ENCODE peak calls at places on chromosomes 16 and 17, in nine cellular contexts. Q, F, I, D, X, Y, C, N and E are unnamed samples.

GRCh38 chr17:13835151-13835550 is 233.4 kb upstream of the HS3ST3A1 start:
- DNase-seq in Q (no peak), F (no peak), I (no peak), D (no peak), X (no peak), Y (no peak), C (no peak), N (no peak), E (peak; percentile 16)

GRCh38 chr17:20243524-20243923 is 223.8 kb downstream of the LGALS9B start:
- DNase-seq in Q (no peak), F (no peak), I (no peak), D (no peak), X (no peak), Y (no peak), C (no peak), N (no peak), E (no peak)

GRCh38 chr16:8655184-8655717 is 19.2 kb upstream of the ABAT start:
- DNase-seq in Q (no peak), F (peak; percentile 54), I (no peak), D (peak; percentile 62), X (peak; percentile 29), Y (no peak), C (peak; percentile 64), N (no peak), E (peak; percentile 72)

GRCh38 chr16:1446296-1447080 is 2.1 kb upstream of the CCDC154 start:
- DNase-seq in Q (no peak), F (no peak), I (no peak), D (no peak), X (no peak), Y (no peak), C (no peak), N (no peak), E (no peak)

GRCh38 chr17:63222655-63223054 is 223.5 kb downstream of the CYB561 start:
- DNase-seq in Q (no peak), F (peak; percentile 18), I (no peak), D (no peak), X (peak; percentile 1), Y (no peak), C (no peak), N (no peak), E (no peak)

GRCh38 chr17:29390856-29391631 is 881 bp downstream of the TAOK1 start:
- DNase-seq in Q (peak; percentile 32), F (peak; percentile 51), I (peak; percentile 15), D (peak; percentile 80), X (no peak), Y (no peak), C (peak; percentile 49), N (no peak), E (peak; percentile 55)

GRCh38 chr17:36936455-36936934 is 780 bp upstream of the LHX1 start:
- DNase-seq in Q (no peak), F (no peak), I (no peak), D (peak; percentile 96), X (no peak), Y (no peak), C (peak; percentile 37), N (no peak), E (no peak)

GRCh38 chr17:39813631-39814030 is 50.5 kb downstream of the IKZF3 start:
- DNase-seq in Q (no peak), F (no peak), I (peak; percentile 63), D (no peak), X (peak; percentile 38), Y (no peak), C (peak; percentile 58), N (no peak), E (no peak)

GRCh38 chr16:81489547-81490267 is 45.1 kb downstream of the CMIP start:
- DNase-seq in Q (no peak), F (no peak), I (no peak), D (no peak), X (no peak), Y (no peak), C (no peak), N (no peak), E (peak; percentile 68)

GRCh38 chr16:22098538-22099255 is 6.4 kb downstream of the VWA3A start:
- DNase-seq in Q (peak; percentile 51), F (peak; percentile 72), I (peak; percentile 15), D (peak; percentile 51), X (no peak), Y (no peak), C (no peak), N (no peak), E (peak; percentile 83)

GRCh38 chr16:3482659-3483241 is 12.5 kb downstream of the C16orf90 start:
- DNase-seq in Q (no peak), F (no peak), I (no peak), D (no peak), X (no peak), Y (no peak), C (no peak), N (no peak), E (no peak)

GRCh38 chr17:16820161-16820877 is 130.3 kb downstream of the CCDC144A start:
- DNase-seq in Q (no peak), F (no peak), I (no peak), D (no peak), X (no peak), Y (no peak), C (no peak), N (no peak), E (no peak)

GRCh38 chr17:79027925-79028491 is 4.0 kb downstream of the C1QTNF1 start:
- DNase-seq in Q (peak; percentile 45), F (no peak), I (no peak), D (peak; percentile 37), X (no peak), Y (no peak), C (no peak), N (no peak), E (no peak)

GRCh38 chr16:88951989-88952388 is 25.0 kb downstream of the CBFA2T3 start:
- DNase-seq in Q (no peak), F (no peak), I (no peak), D (no peak), X (no peak), Y (no peak), C (no peak), N (no peak), E (no peak)

GRCh38 chr17:50394711-50395110 is 2.6 kb downstream of the LRRC59 start:
- DNase-seq in Q (no peak), F (peak; percentile 37), I (no peak), D (no peak), X (no peak), Y (no peak), C (no peak), N (no peak), E (no peak)

GRCh38 chr17:47717845-47718621 is 15.0 kb upstream of the TBX21 start:
- DNase-seq in Q (no peak), F (no peak), I (no peak), D (no peak), X (no peak), Y (no peak), C (peak; percentile 67), N (no peak), E (no peak)

GRCh38 chr16:1150511-1150982 is 2.4 kb upstream of the CACNA1H start:
- DNase-seq in Q (peak; percentile 69), F (no peak), I (no peak), D (peak; percentile 89), X (peak; percentile 18), Y (no peak), C (peak; percentile 52), N (no peak), E (peak; percentile 69)

GRCh38 chr17:66172706-66173223 is 19.2 kb downstream of the CEP112 start:
- DNase-seq in Q (no peak), F (no peak), I (no peak), D (no peak), X (no peak), Y (no peak), C (no peak), N (no peak), E (no peak)

GRCh38 chr17:55116440-55116914 is 147.9 kb downstream of the STXBP4 start:
- DNase-seq in Q (no peak), F (peak; percentile 63), I (no peak), D (no peak), X (no peak), Y (no peak), C (no peak), N (no peak), E (no peak)

GRCh38 chr17:19578545-19578944 is 44.9 kb downstream of the SLC47A1 start:
- DNase-seq in Q (no peak), F (no peak), I (no peak), D (no peak), X (no peak), Y (no peak), C (no peak), N (no peak), E (no peak)

GRCh38 chr16:55040366-55041086 is 109.9 kb downstream of the IRX5 start:
- DNase-seq in Q (no peak), F (no peak), I (no peak), D (no peak), X (no peak), Y (no peak), C (no peak), N (no peak), E (no peak)

GRCh38 chr16:80369559-80369958 is 171.2 kb upstream of the DYNLRB2 start:
- DNase-seq in Q (peak; percentile 39), F (peak; percentile 7), I (no peak), D (peak; percentile 21), X (no peak), Y (peak; percentile 38), C (no peak), N (no peak), E (no peak)

GRCh38 chr16:56547949-56548567 is 16.8 kb upstream of the MT4 start:
- DNase-seq in Q (no peak), F (peak; percentile 9), I (no peak), D (no peak), X (no peak), Y (no peak), C (no peak), N (no peak), E (no peak)

GRCh38 chr16:19898924-19899604 is 14.4 kb upstream of the GPRC5B start:
- DNase-seq in Q (peak; percentile 54), F (peak; percentile 72), I (peak; percentile 29), D (peak; percentile 79), X (peak; percentile 40), Y (no peak), C (peak; percentile 44), N (no peak), E (peak; percentile 69)

GRCh38 chr16:67185003-67185865 is 1.5 kb upstream of the MATCAP1 start:
- DNase-seq in Q (peak; percentile 87), F (peak; percentile 95), I (peak; percentile 87), D (peak; percentile 94), X (peak; percentile 88), Y (peak; percentile 79), C (peak; percentile 93), N (peak; percentile 47), E (peak; percentile 92)

GRCh38 chr16:54932737-54933254 is 2.1 kb downstream of the IRX5 start:
- DNase-seq in Q (no peak), F (peak; percentile 33), I (no peak), D (peak; percentile 85), X (no peak), Y (no peak), C (no peak), N (no peak), E (no peak)

GRCh38 chr17:37779554-37779953 is 34.7 kb upstream of the HNF1B start:
- DNase-seq in Q (no peak), F (peak; percentile 10), I (no peak), D (no peak), X (no peak), Y (no peak), C (no peak), N (no peak), E (no peak)